ENCODE peak calls at places on chromosomes 1 and 21, in six cellular contexts. One of them, this sample, is unnamed.

GRCh38 chr1:247402099-247402706 is 13.8 kb upstream of the NLRP3 start:
- DNase-seq in Daoy: no peak
- DNase-seq in occipital lobe: no peak
- DNase-seq in psoas muscle: no peak
- DNase-seq in brain microvascular endothelial cell: no peak
- DNase-seq in pancreas: no peak
- DNase-seq in this sample: no peak

GRCh38 chr1:6672558-6672957 is 29.1 kb downstream of the DNAJC11 start:
- DNase-seq in Daoy: no peak
- DNase-seq in occipital lobe: no peak
- DNase-seq in psoas muscle: no peak
- DNase-seq in brain microvascular endothelial cell: no peak
- DNase-seq in pancreas: no peak
- DNase-seq in this sample: no peak

GRCh38 chr1:22228505-22228911 is 85.6 kb upstream of the WNT4 start:
- DNase-seq in Daoy: no peak
- DNase-seq in occipital lobe: no peak
- DNase-seq in psoas muscle: no peak
- DNase-seq in brain microvascular endothelial cell: no peak
- DNase-seq in pancreas: no peak
- DNase-seq in this sample: no peak

GRCh38 chr1:57208903-57209302 is 215.0 kb downstream of the DAB1 start:
- DNase-seq in Daoy: no peak
- DNase-seq in occipital lobe: no peak
- DNase-seq in psoas muscle: no peak
- DNase-seq in brain microvascular endothelial cell: no peak
- DNase-seq in pancreas: no peak
- DNase-seq in this sample: no peak

GRCh38 chr1:27430903-27431653 is 38.7 kb downstream of the GPR3 start:
- DNase-seq in Daoy: no peak
- DNase-seq in occipital lobe: no peak
- DNase-seq in psoas muscle: no peak
- DNase-seq in brain microvascular endothelial cell: peak
- DNase-seq in pancreas: no peak
- DNase-seq in this sample: no peak

GRCh38 chr1:64172458-64172983 is 30.9 kb upstream of the UBE2U start:
- DNase-seq in Daoy: peak
- DNase-seq in occipital lobe: no peak
- DNase-seq in psoas muscle: no peak
- DNase-seq in brain microvascular endothelial cell: no peak
- DNase-seq in pancreas: no peak
- DNase-seq in this sample: peak

GRCh38 chr1:19618428-19618827 is 25.7 kb upstream of the NBL1 start:
- DNase-seq in Daoy: no peak
- DNase-seq in occipital lobe: no peak
- DNase-seq in psoas muscle: no peak
- DNase-seq in brain microvascular endothelial cell: no peak
- DNase-seq in pancreas: no peak
- DNase-seq in this sample: no peak

GRCh38 chr1:158150512-158150911 is 30.2 kb upstream of the CD1D start:
- DNase-seq in Daoy: no peak
- DNase-seq in occipital lobe: no peak
- DNase-seq in psoas muscle: no peak
- DNase-seq in brain microvascular endothelial cell: no peak
- DNase-seq in pancreas: no peak
- DNase-seq in this sample: no peak

GRCh38 chr1:230176871-230177411 is 109.9 kb downstream of the GALNT2 start:
- DNase-seq in Daoy: no peak
- DNase-seq in occipital lobe: peak
- DNase-seq in psoas muscle: peak
- DNase-seq in brain microvascular endothelial cell: no peak
- DNase-seq in pancreas: peak
- DNase-seq in this sample: peak

GRCh38 chr1:170407138-170407537 is 124.8 kb upstream of the GORAB start:
- DNase-seq in Daoy: no peak
- DNase-seq in occipital lobe: no peak
- DNase-seq in psoas muscle: no peak
- DNase-seq in brain microvascular endothelial cell: no peak
- DNase-seq in pancreas: no peak
- DNase-seq in this sample: no peak

GRCh38 chr1:62076286-62076685 is 118.4 kb upstream of the L1TD1 start:
- DNase-seq in Daoy: peak
- DNase-seq in occipital lobe: no peak
- DNase-seq in psoas muscle: no peak
- DNase-seq in brain microvascular endothelial cell: peak
- DNase-seq in pancreas: no peak
- DNase-seq in this sample: peak

GRCh38 chr1:154769193-154769895 is 100.7 kb downstream of the KCNN3 start:
- DNase-seq in Daoy: no peak
- DNase-seq in occipital lobe: no peak
- DNase-seq in psoas muscle: no peak
- DNase-seq in brain microvascular endothelial cell: no peak
- DNase-seq in pancreas: no peak
- DNase-seq in this sample: no peak

GRCh38 chr1:53328490-53329182 is 766 bp upstream of the LRP8 start:
- DNase-seq in Daoy: no peak
- DNase-seq in occipital lobe: no peak
- DNase-seq in psoas muscle: no peak
- DNase-seq in brain microvascular endothelial cell: no peak
- DNase-seq in pancreas: no peak
- DNase-seq in this sample: no peak

GRCh38 chr1:68378296-68379084 is 71.3 kb downstream of the RPE65 start:
- DNase-seq in Daoy: peak
- DNase-seq in occipital lobe: no peak
- DNase-seq in psoas muscle: no peak
- DNase-seq in brain microvascular endothelial cell: peak
- DNase-seq in pancreas: no peak
- DNase-seq in this sample: no peak

GRCh38 chr1:15381805-15382204 is 27.9 kb upstream of the EFHD2 start:
- DNase-seq in Daoy: no peak
- DNase-seq in occipital lobe: no peak
- DNase-seq in psoas muscle: no peak
- DNase-seq in brain microvascular endothelial cell: no peak
- DNase-seq in pancreas: no peak
- DNase-seq in this sample: no peak

GRCh38 chr1:67586596-67586995 is 98.4 kb upstream of the GADD45A start:
- DNase-seq in Daoy: no peak
- DNase-seq in occipital lobe: no peak
- DNase-seq in psoas muscle: no peak
- DNase-seq in brain microvascular endothelial cell: peak
- DNase-seq in pancreas: no peak
- DNase-seq in this sample: peak

GRCh38 chr1:232925421-232926202 is 24.8 kb upstream of the NTPCR start:
- DNase-seq in Daoy: no peak
- DNase-seq in occipital lobe: no peak
- DNase-seq in psoas muscle: no peak
- DNase-seq in brain microvascular endothelial cell: no peak
- DNase-seq in pancreas: no peak
- DNase-seq in this sample: peak

GRCh38 chr1:203054184-203054583 is 27.9 kb downstream of the PPFIA4 start:
- DNase-seq in Daoy: no peak
- DNase-seq in occipital lobe: no peak
- DNase-seq in psoas muscle: no peak
- DNase-seq in brain microvascular endothelial cell: no peak
- DNase-seq in pancreas: no peak
- DNase-seq in this sample: no peak

GRCh38 chr21:40512590-40512989 is 334.4 kb downstream of the DSCAM start:
- DNase-seq in Daoy: peak
- DNase-seq in occipital lobe: no peak
- DNase-seq in psoas muscle: no peak
- DNase-seq in brain microvascular endothelial cell: no peak
- DNase-seq in pancreas: no peak
- DNase-seq in this sample: no peak

GRCh38 chr1:47323475-47324105 is 9.6 kb upstream of the STIL start:
- DNase-seq in Daoy: no peak
- DNase-seq in occipital lobe: no peak
- DNase-seq in psoas muscle: no peak
- DNase-seq in brain microvascular endothelial cell: no peak
- DNase-seq in pancreas: no peak
- DNase-seq in this sample: no peak

GRCh38 chr1:205962821-205963221 is 19.6 kb upstream of the SLC26A9 start:
- DNase-seq in Daoy: peak
- DNase-seq in occipital lobe: no peak
- DNase-seq in psoas muscle: no peak
- DNase-seq in brain microvascular endothelial cell: no peak
- DNase-seq in pancreas: no peak
- DNase-seq in this sample: no peak

GRCh38 chr1:157363660-157364140 is 188.6 kb downstream of the FCRL5 start:
- DNase-seq in Daoy: peak
- DNase-seq in occipital lobe: no peak
- DNase-seq in psoas muscle: no peak
- DNase-seq in brain microvascular endothelial cell: peak
- DNase-seq in pancreas: peak
- DNase-seq in this sample: peak

GRCh38 chr21:29789393-29789792 is 150.4 kb downstream of the GRIK1 start:
- DNase-seq in Daoy: no peak
- DNase-seq in occipital lobe: no peak
- DNase-seq in psoas muscle: no peak
- DNase-seq in brain microvascular endothelial cell: no peak
- DNase-seq in pancreas: no peak
- DNase-seq in this sample: no peak

GRCh38 chr1:910881-911721 is 12.6 kb upstream of the SAMD11 start:
- DNase-seq in Daoy: peak
- DNase-seq in occipital lobe: no peak
- DNase-seq in psoas muscle: peak
- DNase-seq in brain microvascular endothelial cell: no peak
- DNase-seq in pancreas: peak
- DNase-seq in this sample: no peak

GRCh38 chr1:15100369-15101111 is 53.0 kb upstream of the TMEM51 start:
- DNase-seq in Daoy: peak
- DNase-seq in occipital lobe: peak
- DNase-seq in psoas muscle: no peak
- DNase-seq in brain microvascular endothelial cell: peak
- DNase-seq in pancreas: peak
- DNase-seq in this sample: peak

GRCh38 chr1:23118957-23119792 is 49.5 kb downstream of the LUZP1 start:
- DNase-seq in Daoy: peak
- DNase-seq in occipital lobe: no peak
- DNase-seq in psoas muscle: no peak
- DNase-seq in brain microvascular endothelial cell: no peak
- DNase-seq in pancreas: no peak
- DNase-seq in this sample: no peak

GRCh38 chr1:234658143-234658542 is 48.2 kb upstream of the IRF2BP2 start:
- DNase-seq in Daoy: peak
- DNase-seq in occipital lobe: no peak
- DNase-seq in psoas muscle: no peak
- DNase-seq in brain microvascular endothelial cell: peak
- DNase-seq in pancreas: peak
- DNase-seq in this sample: peak

GRCh38 chr1:231817813-231818212 is 191.2 kb downstream of the DISC1 start:
- DNase-seq in Daoy: peak
- DNase-seq in occipital lobe: no peak
- DNase-seq in psoas muscle: no peak
- DNase-seq in brain microvascular endothelial cell: no peak
- DNase-seq in pancreas: no peak
- DNase-seq in this sample: no peak

GRCh38 chr1:38274974-38275373 is 228.4 kb upstream of the POU3F1 start:
- DNase-seq in Daoy: no peak
- DNase-seq in occipital lobe: no peak
- DNase-seq in psoas muscle: no peak
- DNase-seq in brain microvascular endothelial cell: no peak
- DNase-seq in pancreas: peak
- DNase-seq in this sample: no peak

GRCh38 chr21:44926364-44927101 is 5.8 kb upstream of the ITGB2 start:
- DNase-seq in Daoy: peak
- DNase-seq in occipital lobe: no peak
- DNase-seq in psoas muscle: no peak
- DNase-seq in brain microvascular endothelial cell: no peak
- DNase-seq in pancreas: no peak
- DNase-seq in this sample: no peak

This sample was measured in fibroblast of gingiva.